ENCODE peak calls at places on chromosomes 4 and X, in five cellular contexts. M, V, P, G and S are unnamed samples.

GRCh38 chrX:154121961-154122360 is 22.1 kb upstream of the OPN1LW start:
- DNase-seq in M (no peak), V (no peak), P (no peak), G (no peak), S (no peak)

GRCh38 chr4:12016729-12017128 is 588.0 kb upstream of the HS3ST1 start:
- DNase-seq in M (no peak), V (no peak), P (no peak), G (no peak), S (no peak)

GRCh38 chr4:56752985-56753384 is 68.5 kb downstream of the SPINK2 start:
- DNase-seq in M (no peak), V (no peak), P (no peak), G (no peak), S (no peak)

GRCh38 chr4:89482248-89482647 is 174.6 kb upstream of the GPRIN3 start:
- DNase-seq in M (peak), V (no peak), P (peak), G (no peak), S (no peak)

GRCh38 chrX:21738145-21738949 is 19.6 kb downstream of the SMPX start:
- DNase-seq in M (no peak), V (no peak), P (no peak), G (no peak), S (peak)

GRCh38 chrX:10769165-10769564 is 148.8 kb upstream of the MID1 start:
- DNase-seq in M (peak), V (no peak), P (peak), G (no peak), S (no peak)

GRCh38 chr4:170476351-170476750 is 386.6 kb upstream of the AADAT start:
- DNase-seq in M (peak), V (no peak), P (no peak), G (no peak), S (no peak)

GRCh38 chr4:85107553-85107952 is 141.1 kb upstream of the WDFY3 start:
- DNase-seq in M (no peak), V (no peak), P (no peak), G (no peak), S (no peak)

GRCh38 chrX:122770581-122770980 is 413.5 kb upstream of the GRIA3 start:
- DNase-seq in M (no peak), V (no peak), P (no peak), G (no peak), S (no peak)

GRCh38 chr4:82017680-82018079 is 356.1 kb downstream of the HNRNPD start:
- DNase-seq in M (peak), V (no peak), P (peak), G (peak), S (peak)

GRCh38 chr4:89640620-89641366 is 196.2 kb downstream of the SNCA start:
- DNase-seq in M (peak), V (peak), P (peak), G (peak), S (peak)

GRCh38 chrX:68807818-68808217 is 21.0 kb upstream of the EFNB1 start:
- DNase-seq in M (peak), V (no peak), P (peak), G (no peak), S (no peak)

GRCh38 chrX:68808686-68809357 is 20.0 kb upstream of the EFNB1 start:
- DNase-seq in M (peak), V (no peak), P (no peak), G (no peak), S (no peak)
- TF ChIP-seq CTCF in M (peak), V (peak), P (no peak), G (no peak), S (peak)

DNA sequence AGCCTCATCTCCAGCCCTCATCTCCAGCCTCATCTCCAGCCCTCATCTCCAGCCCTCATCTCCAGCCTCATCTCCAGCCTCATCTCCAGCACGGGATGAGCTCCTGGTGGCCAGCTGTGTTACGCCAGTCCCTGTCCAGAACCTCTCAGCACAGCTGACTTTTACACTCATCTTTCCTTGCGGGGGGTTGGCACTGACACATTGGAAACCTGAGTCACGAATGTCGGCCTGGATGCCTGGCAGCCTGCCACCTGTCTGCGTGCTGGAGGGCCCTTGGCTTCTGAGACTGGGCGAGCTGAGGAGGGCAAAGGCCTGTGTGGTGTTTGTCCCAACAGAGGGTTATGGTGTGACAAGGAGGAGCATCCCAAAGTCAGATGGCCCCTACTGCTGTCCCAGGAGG is 66.1 kb upstream of the HGFAC start:
- DNase-seq in M (peak), V (no peak), P (no peak), G (peak), S (no peak)
- TF ChIP-seq CTCF in M (no peak), V (no peak), P (no peak), G (no peak), S (no peak)

DNA sequence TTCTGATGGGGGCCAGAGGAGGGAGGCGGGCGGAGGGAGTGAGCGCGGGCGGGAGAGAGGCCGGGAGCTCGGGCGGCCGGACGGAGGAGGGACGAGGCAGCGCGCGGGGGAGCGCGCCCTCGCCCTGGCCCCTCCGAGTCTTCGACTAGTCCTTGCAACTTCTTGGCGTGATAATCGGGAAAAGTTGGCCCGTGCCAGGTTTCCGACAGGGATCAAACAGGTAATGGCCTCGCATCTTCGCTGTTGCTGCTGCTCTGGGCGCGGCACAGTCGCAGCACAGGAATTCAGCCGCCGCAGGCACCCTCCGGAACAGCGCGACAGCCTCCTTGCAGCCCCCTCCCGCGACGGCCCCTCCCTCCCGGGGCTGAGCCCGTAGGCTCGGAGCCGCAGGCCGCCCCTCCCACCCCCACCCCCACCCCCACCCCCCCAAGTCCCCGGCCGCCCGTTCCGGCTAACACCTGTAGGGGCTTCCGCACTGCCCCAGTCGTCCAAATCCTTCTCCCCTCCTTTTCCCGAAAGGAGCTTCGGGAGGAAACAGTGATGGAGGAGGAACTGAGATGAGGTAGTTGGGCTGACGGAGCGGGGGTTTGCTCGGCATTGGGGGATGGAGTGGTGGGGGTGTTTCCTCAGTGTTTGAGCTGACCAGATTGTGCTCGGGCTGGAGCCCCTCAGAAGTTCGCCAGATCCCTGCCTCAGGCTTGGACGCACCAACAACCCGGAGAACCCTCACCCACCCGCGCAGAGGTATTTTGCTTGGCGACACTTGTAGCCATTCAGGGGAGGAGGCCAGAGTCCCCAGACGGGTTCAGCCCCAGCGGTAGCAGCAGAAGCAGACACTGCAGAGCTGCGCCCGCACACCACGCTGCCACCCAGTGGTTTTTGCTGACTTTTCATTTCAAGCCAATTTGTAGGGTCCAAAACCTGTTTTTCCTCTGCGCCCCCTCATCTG is at the start of gene FGF13:
- DNase-seq in M (no peak), V (no peak), P (no peak), G (no peak), S (peak)
- TF ChIP-seq CTCF in M (no peak), V (peak), P (no peak), G (no peak), S (peak)

DNA sequence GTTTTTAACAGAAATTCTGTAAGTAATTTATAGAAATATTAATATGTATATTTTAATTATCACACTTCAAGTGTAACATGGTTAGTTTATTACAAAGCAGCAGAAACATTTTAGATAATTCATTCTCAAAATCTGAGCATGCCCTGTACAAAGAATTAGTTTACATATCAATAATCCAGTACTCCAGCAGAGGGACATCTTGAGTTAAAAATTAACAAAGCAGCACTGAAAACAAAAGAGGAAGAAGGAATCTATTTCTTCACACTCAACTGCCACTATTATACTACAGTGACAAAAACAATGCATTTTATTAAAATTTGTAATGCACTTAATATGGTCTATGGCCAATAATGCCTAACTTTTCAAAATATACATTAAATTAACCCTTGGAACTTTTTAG is 179.1 kb upstream of the KLHL4 start:
- DNase-seq in M (peak), V (no peak), P (peak), G (no peak), S (no peak)
- TF ChIP-seq CTCF in M (peak), V (peak), P (peak), G (peak), S (peak)

GRCh38 chr4:106195435-106195950 is 120.5 kb downstream of the TBCK start:
- DNase-seq in M (no peak), V (no peak), P (no peak), G (no peak), S (no peak)

GRCh38 chr4:106201373-106201772 is 114.6 kb downstream of the TBCK start:
- DNase-seq in M (peak), V (no peak), P (no peak), G (no peak), S (no peak)
- TF ChIP-seq CTCF in M (peak), V (peak), P (peak), G (peak), S (peak)

GRCh38 chrX:24024819-24025740 is 1.9 kb downstream of the KLHL15 start:
- DNase-seq in M (peak), V (peak), P (peak), G (peak), S (peak)
- TF ChIP-seq CTCF in M (no peak), V (peak), P (peak), G (no peak), S (peak)

DNA sequence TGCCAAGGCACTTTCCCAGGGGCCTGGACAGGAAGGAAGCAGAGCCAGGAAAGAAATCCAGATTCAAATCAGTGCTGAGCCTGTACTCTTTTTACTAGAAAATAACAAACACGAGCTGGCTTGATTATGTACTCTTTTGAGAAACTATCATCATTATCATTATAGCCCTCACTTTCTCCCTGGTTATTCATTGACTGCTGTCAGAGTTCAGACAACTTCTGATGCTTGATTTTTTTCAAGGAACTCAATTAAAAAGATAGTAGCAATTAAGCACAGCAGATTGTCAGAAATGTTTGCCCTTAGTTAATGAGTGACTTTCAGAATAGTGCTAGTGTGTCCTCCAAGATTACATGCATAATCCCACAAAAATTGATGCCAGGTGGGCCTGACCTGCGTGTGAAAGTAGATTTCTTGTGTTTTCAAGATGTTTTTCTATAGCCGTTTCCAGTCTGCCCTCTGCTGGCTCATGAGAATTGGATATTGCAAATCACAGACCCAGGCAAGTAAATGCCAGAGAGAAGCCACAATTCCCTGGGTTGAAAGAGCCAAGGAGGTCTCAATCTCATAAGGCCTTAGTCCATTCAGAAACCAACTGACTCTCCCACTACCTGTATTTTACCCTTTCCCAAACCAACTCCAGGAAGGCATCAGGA is 14.3 kb upstream of the PNPLA4 start:
- DNase-seq in M (peak), V (no peak), P (no peak), G (peak), S (no peak)
- TF ChIP-seq CTCF in M (peak), V (peak), P (peak), G (no peak), S (peak)

DNA sequence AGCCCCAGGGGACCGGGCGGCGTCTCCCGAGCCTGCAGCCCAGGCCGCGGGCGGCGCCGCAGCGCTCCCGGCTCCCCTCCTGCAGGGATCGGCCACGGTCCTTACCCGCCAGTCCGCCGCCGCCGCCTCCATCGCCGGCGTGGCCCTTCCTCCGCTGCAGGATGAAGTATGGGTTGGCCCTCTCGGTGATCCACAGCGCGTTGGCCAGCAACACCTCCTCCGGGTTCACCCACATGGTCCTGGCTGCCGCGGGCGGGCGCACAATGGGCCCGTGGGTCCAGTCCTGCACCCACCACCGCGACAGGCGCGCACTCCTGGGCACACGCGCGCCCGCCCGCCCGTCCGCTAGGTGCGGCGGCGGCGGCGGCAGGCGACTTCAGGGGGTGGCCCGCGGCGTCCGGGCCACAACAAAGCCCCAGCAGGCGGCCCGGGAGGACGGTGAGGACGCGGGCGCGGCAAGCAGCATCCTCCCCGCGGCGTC is 334 bp downstream of the TBC1D9 start:
- DNase-seq in M (peak), V (peak), P (peak), G (peak), S (peak)
- TF ChIP-seq CTCF in M (no peak), V (no peak), P (no peak), G (no peak), S (peak)

GRCh38 chrX:113743069-113743468 is 840.8 kb upstream of the HTR2C start:
- DNase-seq in M (no peak), V (no peak), P (no peak), G (no peak), S (no peak)

GRCh38 chrX:113747274-113747973 is 836.5 kb upstream of the HTR2C start:
- DNase-seq in M (no peak), V (no peak), P (no peak), G (no peak), S (no peak)

GRCh38 chrX:113741744-113742143 is 842.1 kb upstream of the HTR2C start:
- DNase-seq in M (peak), V (no peak), P (no peak), G (no peak), S (no peak)
- TF ChIP-seq CTCF in M (no peak), V (peak), P (no peak), G (no peak), S (peak)